ENCODE peak calls at places on chromosomes 7 and 10, in five cellular contexts. One of them, this sample, is unnamed.

GRCh38 chr7:19772323-19772722 is 1.1 kb downstream of the TMEM196 start:
- DNase-seq in fibroblast of pulmonary artery: no peak
- DNase-seq in NB4: no peak
- DNase-seq in A549: no peak
- DNase-seq in AG10803: no peak
- DNase-seq in this sample: no peak

GRCh38 chr10:11434323-11434722 is 177.1 kb downstream of the USP6NL start:
- DNase-seq in fibroblast of pulmonary artery: peak; percentile 5
- DNase-seq in AG10803: no peak
- DNase-seq in NB4: peak; percentile 23
- DNase-seq in A549: no peak
- DNase-seq in this sample: no peak

GRCh38 chr10:97648557-97649404 is 8.3 kb downstream of the PI4K2A start:
- DNase-seq in A549: peak; percentile 87
- DNase-seq in AG10803: peak; percentile 93
- DNase-seq in fibroblast of pulmonary artery: peak; percentile 87
- DNase-seq in NB4: peak; percentile 48
- DNase-seq in this sample: peak; percentile 83

GRCh38 chr7:10476642-10477041 is 497.0 kb upstream of the PHF14 start:
- DNase-seq in A549: no peak
- DNase-seq in NB4: no peak
- DNase-seq in fibroblast of pulmonary artery: no peak
- DNase-seq in AG10803: no peak
- DNase-seq in this sample: no peak

GRCh38 chr10:75395955-75396860 is 5.4 kb downstream of the ZNF503 start:
- DNase-seq in A549: no peak
- DNase-seq in fibroblast of pulmonary artery: no peak
- DNase-seq in NB4: no peak
- DNase-seq in AG10803: peak; percentile 33
- DNase-seq in this sample: no peak

GRCh38 chr7:37942934-37943610 is 22.6 kb downstream of the EPDR1 start:
- DNase-seq in fibroblast of pulmonary artery: peak; percentile 42
- DNase-seq in NB4: no peak
- DNase-seq in AG10803: no peak
- DNase-seq in A549: peak; percentile 77
- DNase-seq in this sample: no peak

GRCh38 chr10:42475168-42476098 is 162.9 kb downstream of the ZNF33B start:
- DNase-seq in fibroblast of pulmonary artery: peak; percentile 49
- DNase-seq in AG10803: peak; percentile 44
- DNase-seq in A549: no peak
- DNase-seq in NB4: no peak
- DNase-seq in this sample: peak; percentile 29

GRCh38 chr7:91557789-91558396 is 293.7 kb downstream of the FZD1 start:
- DNase-seq in AG10803: peak; percentile 87
- DNase-seq in A549: peak; percentile 92
- DNase-seq in NB4: no peak
- DNase-seq in fibroblast of pulmonary artery: peak; percentile 84
- DNase-seq in this sample: peak; percentile 6

GRCh38 chr10:125868372-125868975 is 12.6 kb downstream of the DHX32 start:
- DNase-seq in NB4: peak; percentile 60
- DNase-seq in fibroblast of pulmonary artery: peak; percentile 69
- DNase-seq in A549: peak; percentile 74
- DNase-seq in AG10803: peak; percentile 55
- DNase-seq in this sample: peak; percentile 19

GRCh38 chr7:68722044-68722443 is 876.2 kb upstream of the AUTS2 start:
- DNase-seq in A549: no peak
- DNase-seq in NB4: no peak
- DNase-seq in fibroblast of pulmonary artery: no peak
- DNase-seq in AG10803: no peak
- DNase-seq in this sample: no peak

GRCh38 chr10:14571866-14572507 is 202.7 kb downstream of the FAM107B start:
- DNase-seq in AG10803: peak; percentile 20
- DNase-seq in NB4: no peak
- DNase-seq in A549: peak; percentile 96
- DNase-seq in fibroblast of pulmonary artery: peak; percentile 60
- DNase-seq in this sample: no peak

GRCh38 chr7:65037740-65038678 is 31.5 kb upstream of the ERV3-1 start:
- DNase-seq in A549: peak; percentile 93
- DNase-seq in AG10803: peak; percentile 93
- DNase-seq in fibroblast of pulmonary artery: peak; percentile 92
- DNase-seq in NB4: peak; percentile 98
- DNase-seq in this sample: peak; percentile 37
- H3K4me3 ChIP-seq in A549: peak overlapping the region; percentile 54
- H3K4me3 ChIP-seq in AG10803: peak overlapping the region; percentile 71
- H3K4me3 ChIP-seq in fibroblast of pulmonary artery: peak overlapping the region; percentile 69
- H3K4me3 ChIP-seq in NB4: peak overlapping the region; percentile 66
- H3K4me3 ChIP-seq in this sample: peak overlapping the region; percentile 59

DNA sequence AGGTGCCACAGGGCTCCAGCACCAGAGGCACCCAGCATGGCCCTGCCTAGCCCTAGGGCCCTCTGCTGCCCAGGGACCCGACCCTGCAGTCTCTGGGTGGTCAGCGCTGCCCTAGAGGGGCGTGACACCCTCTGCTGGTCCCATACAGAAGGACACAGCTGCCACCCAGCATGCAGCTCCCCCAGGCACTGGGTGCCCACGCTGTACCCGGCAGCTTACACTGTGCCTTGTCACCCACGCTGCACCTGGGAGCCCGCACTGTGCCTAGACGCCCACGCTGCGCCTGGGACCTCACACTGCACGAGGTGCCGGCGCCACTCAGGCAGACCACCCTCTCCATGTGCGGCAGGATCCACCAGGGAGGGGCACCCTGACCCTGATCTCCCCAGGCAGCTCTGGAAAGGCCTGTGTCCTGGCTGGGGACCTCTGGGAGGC is 55.2 kb downstream of the PWWP2B start:
- DNase-seq in AG10803: no peak
- DNase-seq in NB4: peak; percentile 54
- DNase-seq in fibroblast of pulmonary artery: no peak
- DNase-seq in A549: no peak
- DNase-seq in this sample: no peak
- TF ChIP-seq CTCF in AG10803: peak; percentile 16
- TF ChIP-seq CTCF in NB4: peak; percentile 41
- TF ChIP-seq CTCF in fibroblast of pulmonary artery: no peak
- TF ChIP-seq CTCF in A549: peak; percentile 22
- TF ChIP-seq CTCF in this sample: no peak

DNA sequence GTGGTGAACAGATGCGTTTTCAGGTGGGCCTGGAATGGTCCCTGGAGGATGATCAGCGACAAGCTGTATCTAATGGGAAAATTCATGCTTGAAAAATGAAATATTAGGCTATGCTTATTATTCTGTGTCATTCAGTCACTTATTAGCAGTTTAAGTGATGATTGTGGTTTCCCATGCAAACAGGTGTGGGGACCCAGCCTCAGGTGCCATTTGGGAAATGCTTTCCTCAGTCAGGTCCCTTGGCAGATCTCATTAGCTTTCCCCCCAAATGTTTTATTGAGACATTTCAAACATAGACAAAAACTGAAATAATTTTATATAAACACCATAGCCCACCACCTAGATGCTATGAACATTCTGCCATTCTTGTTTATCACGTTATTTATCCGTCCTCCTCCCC is 411 bp upstream of the SNX10 start:
- DNase-seq in AG10803: no peak
- DNase-seq in NB4: no peak
- DNase-seq in fibroblast of pulmonary artery: no peak
- DNase-seq in A549: no peak
- DNase-seq in this sample: no peak
- H3K4me3 ChIP-seq in AG10803: no peak overlapping the region
- H3K4me3 ChIP-seq in NB4: peak overlapping the region; percentile 61
- H3K4me3 ChIP-seq in fibroblast of pulmonary artery: peak overlapping the region; percentile 32
- H3K4me3 ChIP-seq in A549: peak overlapping the region; percentile 64
- H3K4me3 ChIP-seq in this sample: peak overlapping the region; percentile 11

DNA sequence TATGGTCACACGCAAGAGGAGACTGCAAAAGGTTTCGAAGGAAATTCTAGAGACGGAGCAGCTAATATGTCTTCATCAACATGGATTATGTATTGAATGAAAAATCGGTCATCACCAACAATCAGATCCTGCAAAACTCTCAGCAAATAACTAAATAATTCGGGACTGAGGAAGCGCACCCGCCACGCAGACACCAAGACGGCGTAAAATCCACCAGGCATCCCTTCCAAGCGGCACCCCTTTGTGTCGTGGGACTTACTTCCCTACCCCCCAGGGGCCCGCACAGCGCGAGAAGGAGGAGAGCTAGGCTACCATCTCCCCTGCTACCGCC is 749 bp downstream of the ARL3 start:
- DNase-seq in fibroblast of pulmonary artery: no peak
- DNase-seq in A549: no peak
- DNase-seq in NB4: no peak
- DNase-seq in AG10803: peak; percentile 24
- DNase-seq in this sample: no peak
- TF ChIP-seq CTCF in fibroblast of pulmonary artery: peak; percentile 47
- TF ChIP-seq CTCF in A549: peak; percentile 15
- TF ChIP-seq CTCF in NB4: no peak
- TF ChIP-seq CTCF in AG10803: peak; percentile 62
- TF ChIP-seq CTCF in this sample: no peak

GRCh38 chr7:101754432-101755159 is 62.8 kb upstream of the CUX1 start:
- DNase-seq in A549: peak; percentile 44
- DNase-seq in fibroblast of pulmonary artery: peak; percentile 70
- DNase-seq in AG10803: peak; percentile 20
- DNase-seq in NB4: peak; percentile 58
- DNase-seq in this sample: peak; percentile 27
- H3K4me3 ChIP-seq in A549: peak overlapping the region; percentile 40
- H3K4me3 ChIP-seq in fibroblast of pulmonary artery: peak overlapping the region; percentile 64
- H3K4me3 ChIP-seq in AG10803: peak overlapping the region; percentile 63
- H3K4me3 ChIP-seq in NB4: peak overlapping the region; percentile 57
- H3K4me3 ChIP-seq in this sample: peak overlapping the region; percentile 48

GRCh38 chr10:29858352-29859267 is 200.8 kb downstream of the JCAD start:
- DNase-seq in AG10803: peak; percentile 68
- DNase-seq in fibroblast of pulmonary artery: peak; percentile 73
- DNase-seq in NB4: peak; percentile 29
- DNase-seq in A549: peak; percentile 75
- DNase-seq in this sample: no peak
- TF ChIP-seq CTCF in AG10803: peak; percentile 71
- TF ChIP-seq CTCF in fibroblast of pulmonary artery: peak; percentile 74
- TF ChIP-seq CTCF in NB4: no peak
- TF ChIP-seq CTCF in A549: peak; percentile 86
- TF ChIP-seq CTCF in this sample: peak; percentile 76